ENCODE peak calls at places on chromosomes 3 and 15, in ten cellular contexts. M is NCI-H1092 treated with DMSO at 0.1 percent for 48 hours, H is NCI-H1105 treated with DMSO at 0.1 percent for 48 hours, V is GM10248, F is Ammon's horn, Z is IMR-90, J is HT1080, W is left ventricle myocardium superior, R is substantia nigra, T is T1000. C is an unnamed sample.

GRCh38 chr3:172221550-172221949 is 182.2 kb downstream of the FNDC3B start:
- DNase-seq in J (peak; percentile 75), T (no peak), Z (peak; percentile 88), H (no peak), M (no peak), F (no peak), W (no peak), R (no peak), V (no peak), C (no peak)

GRCh38 chr3:11290743-11291680 is 18.8 kb downstream of the ATG7 start:
- DNase-seq in V (no peak), W (no peak), J (peak; percentile 76), R (no peak), M (no peak), F (no peak), H (no peak), Z (peak; percentile 84), T (peak; percentile 14), C (no peak)

GRCh38 chr3:190086191-190086590 is 34.5 kb downstream of the P3H2 start:
- DNase-seq in R (no peak), H (no peak), T (no peak), M (no peak), W (no peak), V (no peak), J (no peak), Z (no peak), F (no peak), C (no peak)

GRCh38 chr3:177089901-177090300 is 107.4 kb downstream of the TBL1XR1 start:
- DNase-seq in Z (no peak), T (no peak), J (no peak), R (no peak), V (no peak), M (no peak), F (no peak), H (no peak), W (no peak), C (no peak)

GRCh38 chr3:141326123-141326522 is 42.2 kb upstream of the ZBTB38 start:
- DNase-seq in J (no peak), H (no peak), V (no peak), R (no peak), M (no peak), F (no peak), W (no peak), T (no peak), Z (no peak), C (no peak)

GRCh38 chr15:76968310-76968709 is 26.6 kb upstream of the PSTPIP1 start:
- DNase-seq in F (no peak), Z (peak; percentile 34), J (peak; percentile 45), T (no peak), W (no peak), M (no peak), V (no peak), H (no peak), R (no peak), C (no peak)

GRCh38 chr3:188150982-188151381 is 3.0 kb upstream of the LPP start:
- DNase-seq in M (no peak), H (no peak), T (no peak), R (no peak), W (no peak), Z (peak; percentile 30), F (no peak), V (no peak), J (no peak), C (no peak)

GRCh38 chr3:176554791-176555330 is 642.4 kb downstream of the TBL1XR1 start:
- DNase-seq in T (no peak), W (no peak), Z (no peak), H (no peak), R (no peak), F (no peak), J (peak; percentile 12), M (no peak), V (no peak), C (no peak)

GRCh38 chr3:82281205-82281604 is 519.8 kb upstream of the GBE1 start:
- DNase-seq in J (peak; percentile 14), R (no peak), Z (no peak), H (no peak), V (no peak), M (no peak), T (no peak), W (no peak), F (no peak), C (no peak)

GRCh38 chr15:68345481-68345880 is 67.9 kb downstream of the FEM1B start:
- DNase-seq in Z (no peak), H (no peak), V (no peak), W (no peak), J (no peak), T (no peak), R (no peak), M (no peak), F (no peak), C (no peak)

GRCh38 chr3:148036331-148036881 is 627.2 kb downstream of the ZIC1 start:
- DNase-seq in J (peak; percentile 77), V (no peak), Z (peak; percentile 36), R (no peak), H (no peak), F (no peak), M (no peak), W (no peak), T (no peak), C (no peak)

GRCh38 chr15:88649286-88649733 is 10.5 kb downstream of the ISG20 start:
- DNase-seq in J (peak; percentile 100), F (peak; percentile 92), M (no peak), H (no peak), V (peak; percentile 71), Z (peak; percentile 99), R (peak; percentile 47), W (peak; percentile 59), T (peak; percentile 30), C (no peak)

GRCh38 chr3:4988815-4989648 is 9.8 kb downstream of the BHLHE40 start:
- DNase-seq in R (no peak), Z (peak; percentile 51), W (peak; percentile 65), M (no peak), F (no peak), J (no peak), H (no peak), T (no peak), V (no peak), C (no peak)

GRCh38 chr3:4819761-4820160 is 159.5 kb upstream of the BHLHE40 start:
- DNase-seq in F (no peak), Z (no peak), T (no peak), H (no peak), M (no peak), J (no peak), W (no peak), R (no peak), V (no peak), C (no peak)

GRCh38 chr15:32877201-32877600 is 159.4 kb downstream of the GREM1 start:
- DNase-seq in R (no peak), V (no peak), F (no peak), Z (no peak), T (no peak), J (no peak), H (no peak), W (no peak), M (no peak), C (no peak)

GRCh38 chr3:163722421-163722820 is 1355.9 kb downstream of the SI start:
- DNase-seq in H (no peak), M (no peak), V (no peak), F (no peak), W (no peak), Z (no peak), J (no peak), R (no peak), T (no peak), C (no peak)

GRCh38 chr15:59039225-59039624 is 51.8 kb downstream of the RNF111 start:
- DNase-seq in H (no peak), J (no peak), M (no peak), T (no peak), V (no peak), W (no peak), F (no peak), R (no peak), Z (no peak), C (no peak)

GRCh38 chr3:25904248-25904647 is 114.4 kb downstream of the OXSM start:
- DNase-seq in V (no peak), H (peak; percentile 3), Z (no peak), M (no peak), R (no peak), T (no peak), J (no peak), F (peak; percentile 61), W (no peak), C (no peak)

GRCh38 chr3:150744041-150745026 is 18.6 kb downstream of the SIAH2 start:
- DNase-seq in T (no peak), Z (no peak), F (no peak), M (no peak), V (no peak), J (no peak), W (no peak), H (no peak), R (no peak), C (no peak)

GRCh38 chr3:182389041-182389815 is 404.1 kb upstream of the ATP11B start:
- DNase-seq in W (no peak), M (peak; percentile 61), V (no peak), T (no peak), Z (no peak), H (peak; percentile 98), F (no peak), R (no peak), J (peak; percentile 62), C (no peak)

GRCh38 chr3:188900421-188900941 is 271.3 kb upstream of the TPRG1 start:
- DNase-seq in H (no peak), T (no peak), R (no peak), W (no peak), Z (peak; percentile 84), M (no peak), F (no peak), J (peak; percentile 99), V (no peak), C (no peak)

GRCh38 chr3:194952882-194953281 is 267.2 kb downstream of the FAM43A start:
- DNase-seq in M (no peak), V (no peak), J (no peak), Z (no peak), H (no peak), T (no peak), R (no peak), F (no peak), W (peak; percentile 50), C (no peak)

GRCh38 chr3:114362815-114363214 is 69.0 kb downstream of the TIGIT start:
- DNase-seq in W (no peak), F (peak; percentile 76), T (no peak), J (peak; percentile 34), Z (peak; percentile 48), R (no peak), V (peak; percentile 24), M (peak; percentile 19), H (peak; percentile 45), C (no peak)

GRCh38 chr15:99185731-99186130 is 63.6 kb downstream of the TTC23 start:
- DNase-seq in W (no peak), V (no peak), F (no peak), M (no peak), H (no peak), T (no peak), R (no peak), Z (no peak), J (no peak), C (no peak)

GRCh38 chr3:66350601-66351000 is 129.8 kb downstream of the SLC25A26 start:
- DNase-seq in M (no peak), F (no peak), J (no peak), W (no peak), R (no peak), V (no peak), T (no peak), Z (peak; percentile 61), H (no peak), C (no peak)

GRCh38 chr15:57324590-57324890 is 51.8 kb upstream of the CGNL1 start:
- DNase-seq in F (no peak), W (no peak), Z (no peak), T (no peak), V (no peak), H (no peak), R (no peak), M (no peak), J (no peak), C (no peak)

GRCh38 chr3:187728930-187729583 is 16.2 kb downstream of the BCL6 start:
- DNase-seq in H (no peak), J (no peak), W (no peak), T (no peak), Z (no peak), F (no peak), M (no peak), V (no peak), R (no peak), C (no peak)

GRCh38 chr3:159852821-159853505 is 135.7 kb upstream of the IL12A start:
- DNase-seq in F (peak; percentile 82), T (no peak), H (no peak), V (no peak), Z (peak; percentile 56), J (peak; percentile 79), R (no peak), M (no peak), W (peak; percentile 88), C (peak; percentile 49)

C was measured in hypothalamus.